ENCODE peak calls at places on chromosomes 12 and 14, in five cellular contexts. One of them, this sample, is unnamed.

GRCh38 chr12:84772281-84772680 is 140.3 kb downstream of the SLC6A15 start:
- DNase-seq in glutamatergic neuron: no peak
- DNase-seq in neural crest cell: no peak
- DNase-seq in cardiac fibroblast: no peak
- DNase-seq in lower leg skin: no peak
- DNase-seq in this sample: no peak

GRCh38 chr14:28983279-28983678 is 216.7 kb downstream of the FOXG1 start:
- DNase-seq in glutamatergic neuron: no peak
- DNase-seq in neural crest cell: no peak
- DNase-seq in cardiac fibroblast: no peak
- DNase-seq in lower leg skin: no peak
- DNase-seq in this sample: no peak

GRCh38 chr12:26512213-26512612 is 316.8 kb downstream of the SSPN start:
- DNase-seq in glutamatergic neuron: no peak
- DNase-seq in neural crest cell: no peak
- DNase-seq in cardiac fibroblast: no peak
- DNase-seq in lower leg skin: no peak
- DNase-seq in this sample: no peak

GRCh38 chr14:76426161-76426696 is 50.3 kb downstream of the ESRRB start:
- DNase-seq in glutamatergic neuron: no peak
- DNase-seq in neural crest cell: no peak
- DNase-seq in cardiac fibroblast: no peak
- DNase-seq in lower leg skin: no peak
- DNase-seq in this sample: no peak

GRCh38 chr12:92107621-92108131 is 38.0 kb downstream of the BTG1 start:
- DNase-seq in glutamatergic neuron: peak; percentile 22
- DNase-seq in neural crest cell: peak; percentile 10
- DNase-seq in cardiac fibroblast: no peak
- DNase-seq in lower leg skin: no peak
- DNase-seq in this sample: no peak

GRCh38 chr14:57834961-57835360 is 30.9 kb downstream of the SLC35F4 start:
- DNase-seq in glutamatergic neuron: no peak
- DNase-seq in neural crest cell: no peak
- DNase-seq in cardiac fibroblast: no peak
- DNase-seq in lower leg skin: no peak
- DNase-seq in this sample: no peak

GRCh38 chr12:121990692-121991603 is 30.7 kb upstream of the BCL7A start:
- DNase-seq in glutamatergic neuron: no peak
- DNase-seq in neural crest cell: no peak
- DNase-seq in cardiac fibroblast: peak; percentile 4
- DNase-seq in lower leg skin: no peak
- DNase-seq in this sample: no peak

GRCh38 chr14:59215353-59215752 is 26.9 kb downstream of the DAAM1 start:
- DNase-seq in glutamatergic neuron: no peak
- DNase-seq in neural crest cell: no peak
- DNase-seq in cardiac fibroblast: no peak
- DNase-seq in lower leg skin: peak; percentile 95
- DNase-seq in this sample: no peak

GRCh38 chr12:49094104-49094948 is at the start of gene DHH:
- DNase-seq in glutamatergic neuron: peak; percentile 46
- DNase-seq in neural crest cell: peak; percentile 30
- DNase-seq in cardiac fibroblast: no peak
- DNase-seq in lower leg skin: no peak
- DNase-seq in this sample: peak; percentile 46

GRCh38 chr12:52007158-52007921 is 594 bp downstream of the TAMALIN start:
- DNase-seq in glutamatergic neuron: no peak
- DNase-seq in neural crest cell: no peak
- DNase-seq in cardiac fibroblast: no peak
- DNase-seq in lower leg skin: peak; percentile 91
- DNase-seq in this sample: no peak

GRCh38 chr12:26090853-26091510 is 33.9 kb downstream of the BHLHE41 start:
- DNase-seq in glutamatergic neuron: no peak
- DNase-seq in neural crest cell: no peak
- DNase-seq in cardiac fibroblast: peak; percentile 41
- DNase-seq in lower leg skin: no peak
- DNase-seq in this sample: no peak

GRCh38 chr14:93941293-93941910 is 14.3 kb downstream of the FAM181A start:
- DNase-seq in glutamatergic neuron: peak; percentile 38
- DNase-seq in neural crest cell: no peak
- DNase-seq in cardiac fibroblast: peak; percentile 64
- DNase-seq in lower leg skin: no peak
- DNase-seq in this sample: no peak

GRCh38 chr12:64669270-64669842 is 59.1 kb downstream of the RASSF3 start:
- DNase-seq in glutamatergic neuron: peak; percentile 34
- DNase-seq in neural crest cell: no peak
- DNase-seq in cardiac fibroblast: no peak
- DNase-seq in lower leg skin: peak; percentile 83
- DNase-seq in this sample: peak; percentile 77

GRCh38 chr12:78928200-78929074 is 63.9 kb downstream of the SYT1 start:
- DNase-seq in glutamatergic neuron: no peak
- DNase-seq in neural crest cell: no peak
- DNase-seq in cardiac fibroblast: peak; percentile 76
- DNase-seq in lower leg skin: no peak
- DNase-seq in this sample: no peak

GRCh38 chr12:45192041-45192695 is 23.7 kb upstream of the ANO6 start:
- DNase-seq in glutamatergic neuron: no peak
- DNase-seq in neural crest cell: no peak
- DNase-seq in cardiac fibroblast: peak; percentile 36
- DNase-seq in lower leg skin: no peak
- DNase-seq in this sample: no peak

GRCh38 chr12:89383235-89384049 is 31.1 kb upstream of the DUSP6 start:
- DNase-seq in glutamatergic neuron: no peak
- DNase-seq in neural crest cell: no peak
- DNase-seq in cardiac fibroblast: no peak
- DNase-seq in lower leg skin: no peak
- DNase-seq in this sample: no peak

GRCh38 chr12:93565760-93566159 is 6.7 kb upstream of the SOCS2 start:
- DNase-seq in glutamatergic neuron: no peak
- DNase-seq in neural crest cell: no peak
- DNase-seq in cardiac fibroblast: no peak
- DNase-seq in lower leg skin: no peak
- DNase-seq in this sample: no peak

GRCh38 chr12:307406-307805 is 44.8 kb upstream of the SLC6A13 start:
- DNase-seq in glutamatergic neuron: no peak
- DNase-seq in neural crest cell: no peak
- DNase-seq in cardiac fibroblast: no peak
- DNase-seq in lower leg skin: no peak
- DNase-seq in this sample: no peak

GRCh38 chr14:91202234-91202974 is 42.1 kb downstream of the GPR68 start:
- DNase-seq in glutamatergic neuron: no peak
- DNase-seq in neural crest cell: no peak
- DNase-seq in cardiac fibroblast: peak; percentile 48
- DNase-seq in lower leg skin: no peak
- DNase-seq in this sample: peak; percentile 60

GRCh38 chr14:58280954-58281787 is 17.2 kb upstream of the ARID4A start:
- DNase-seq in glutamatergic neuron: no peak
- DNase-seq in neural crest cell: no peak
- DNase-seq in cardiac fibroblast: peak; percentile 96
- DNase-seq in lower leg skin: no peak
- DNase-seq in this sample: no peak

GRCh38 chr14:103099733-103100280 is 5.3 kb downstream of the EXOC3L4 start:
- DNase-seq in glutamatergic neuron: no peak
- DNase-seq in neural crest cell: no peak
- DNase-seq in cardiac fibroblast: no peak
- DNase-seq in lower leg skin: no peak
- DNase-seq in this sample: no peak

GRCh38 chr12:112705037-112705632 is 86.4 kb upstream of the RPH3A start:
- DNase-seq in glutamatergic neuron: no peak
- DNase-seq in neural crest cell: no peak
- DNase-seq in cardiac fibroblast: peak; percentile 4
- DNase-seq in lower leg skin: no peak
- DNase-seq in this sample: peak; percentile 16

GRCh38 chr12:109192358-109192757 is 76.0 kb downstream of the ACACB start:
- DNase-seq in glutamatergic neuron: no peak
- DNase-seq in neural crest cell: no peak
- DNase-seq in cardiac fibroblast: peak; percentile 60
- DNase-seq in lower leg skin: peak; percentile 29
- DNase-seq in this sample: no peak

GRCh38 chr14:74064883-74065282 is 19.4 kb downstream of the ALDH6A1 start:
- DNase-seq in glutamatergic neuron: no peak
- DNase-seq in neural crest cell: no peak
- DNase-seq in cardiac fibroblast: peak; percentile 44
- DNase-seq in lower leg skin: no peak
- DNase-seq in this sample: no peak

GRCh38 chr12:117622741-117623140 is 261.3 kb upstream of the NOS1 start:
- DNase-seq in glutamatergic neuron: no peak
- DNase-seq in neural crest cell: no peak
- DNase-seq in cardiac fibroblast: no peak
- DNase-seq in lower leg skin: no peak
- DNase-seq in this sample: no peak

GRCh38 chr14:92649934-92650545 is 98.4 kb downstream of the LGMN start:
- DNase-seq in glutamatergic neuron: no peak
- DNase-seq in neural crest cell: no peak
- DNase-seq in cardiac fibroblast: peak; percentile 91
- DNase-seq in lower leg skin: peak; percentile 91
- DNase-seq in this sample: no peak

GRCh38 chr12:4874671-4875070 is 35.0 kb upstream of the KCNA1 start:
- DNase-seq in glutamatergic neuron: no peak
- DNase-seq in neural crest cell: no peak
- DNase-seq in cardiac fibroblast: no peak
- DNase-seq in lower leg skin: no peak
- DNase-seq in this sample: no peak

GRCh38 chr12:104462931-104463339 is 6.2 kb downstream of the CHST11 start:
- DNase-seq in glutamatergic neuron: no peak
- DNase-seq in neural crest cell: no peak
- DNase-seq in cardiac fibroblast: no peak
- DNase-seq in lower leg skin: no peak
- DNase-seq in this sample: no peak

GRCh38 chr12:76544601-76545261 is 14.8 kb downstream of the OSBPL8 start:
- DNase-seq in glutamatergic neuron: no peak
- DNase-seq in neural crest cell: no peak
- DNase-seq in cardiac fibroblast: no peak
- DNase-seq in lower leg skin: no peak
- DNase-seq in this sample: no peak

GRCh38 chr12:109606261-109607028 is 32.9 kb downstream of the MVK start:
- DNase-seq in glutamatergic neuron: peak; percentile 74
- DNase-seq in neural crest cell: peak; percentile 42
- DNase-seq in cardiac fibroblast: no peak
- DNase-seq in lower leg skin: no peak
- DNase-seq in this sample: no peak

GRCh38 chr12:57149309-57149900 is 2.0 kb upstream of the LRP1-AS start:
- DNase-seq in glutamatergic neuron: no peak
- DNase-seq in neural crest cell: no peak
- DNase-seq in cardiac fibroblast: peak; percentile 90
- DNase-seq in lower leg skin: peak; percentile 94
- DNase-seq in this sample: no peak

GRCh38 chr14:63438065-63438757 is 105.0 kb downstream of the PPP2R5E start:
- DNase-seq in glutamatergic neuron: no peak
- DNase-seq in neural crest cell: no peak
- DNase-seq in cardiac fibroblast: peak; percentile 97
- DNase-seq in lower leg skin: peak; percentile 90
- DNase-seq in this sample: no peak

GRCh38 chr12:51323966-51324895 is at the start of gene BIN2:
- DNase-seq in glutamatergic neuron: no peak
- DNase-seq in neural crest cell: no peak
- DNase-seq in cardiac fibroblast: no peak
- DNase-seq in lower leg skin: peak; percentile 89
- DNase-seq in this sample: no peak

GRCh38 chr12:113040722-113041168 is 15.8 kb upstream of the DTX1 start:
- DNase-seq in glutamatergic neuron: no peak
- DNase-seq in neural crest cell: no peak
- DNase-seq in cardiac fibroblast: peak; percentile 98
- DNase-seq in lower leg skin: peak; percentile 93
- DNase-seq in this sample: no peak

GRCh38 chr14:91985008-91985407 is 37.5 kb upstream of the FBLN5 start:
- DNase-seq in glutamatergic neuron: no peak
- DNase-seq in neural crest cell: no peak
- DNase-seq in cardiac fibroblast: peak; percentile 62
- DNase-seq in lower leg skin: no peak
- DNase-seq in this sample: no peak

GRCh38 chr12:68222336-68222735 is 3.3 kb downstream of the IL26 start:
- DNase-seq in glutamatergic neuron: no peak
- DNase-seq in neural crest cell: no peak
- DNase-seq in cardiac fibroblast: peak; percentile 50
- DNase-seq in lower leg skin: no peak
- DNase-seq in this sample: peak; percentile 5

GRCh38 chr14:52422650-52423356 is 108.7 kb downstream of the PTGER2 start:
- DNase-seq in glutamatergic neuron: no peak
- DNase-seq in neural crest cell: no peak
- DNase-seq in cardiac fibroblast: peak; percentile 13
- DNase-seq in lower leg skin: no peak
- DNase-seq in this sample: no peak

GRCh38 chr14:52412426-52412825 is 98.3 kb downstream of the PTGER2 start:
- DNase-seq in glutamatergic neuron: no peak
- DNase-seq in neural crest cell: no peak
- DNase-seq in cardiac fibroblast: no peak
- DNase-seq in lower leg skin: no peak
- DNase-seq in this sample: no peak

GRCh38 chr14:52413729-52414453 is 99.8 kb downstream of the PTGER2 start:
- DNase-seq in glutamatergic neuron: no peak
- DNase-seq in neural crest cell: no peak
- DNase-seq in cardiac fibroblast: peak; percentile 76
- DNase-seq in lower leg skin: no peak
- DNase-seq in this sample: no peak

GRCh38 chr14:52417139-52417538 is 103.0 kb downstream of the PTGER2 start:
- DNase-seq in glutamatergic neuron: no peak
- DNase-seq in neural crest cell: no peak
- DNase-seq in cardiac fibroblast: no peak
- DNase-seq in lower leg skin: no peak
- DNase-seq in this sample: no peak
- TF ChIP-seq CTCF in glutamatergic neuron: no peak
- TF ChIP-seq CTCF in neural crest cell: no peak
- TF ChIP-seq CTCF in cardiac fibroblast: no peak
- TF ChIP-seq CTCF in lower leg skin: no peak
- TF ChIP-seq CTCF in this sample: no peak

GRCh38 chr12:23585782-23586163 is 363.7 kb downstream of the SOX5 start:
- DNase-seq in glutamatergic neuron: no peak
- DNase-seq in neural crest cell: no peak
- DNase-seq in cardiac fibroblast: no peak
- DNase-seq in lower leg skin: no peak
- DNase-seq in this sample: no peak
- TF ChIP-seq CTCF in glutamatergic neuron: no peak
- TF ChIP-seq CTCF in neural crest cell: no peak
- TF ChIP-seq CTCF in cardiac fibroblast: no peak
- TF ChIP-seq CTCF in lower leg skin: no peak
- TF ChIP-seq CTCF in this sample: no peak

GRCh38 chr12:94676011-94676709 is 25.8 kb upstream of the TMCC3 start:
- DNase-seq in glutamatergic neuron: no peak
- DNase-seq in neural crest cell: no peak
- DNase-seq in cardiac fibroblast: no peak
- DNase-seq in lower leg skin: no peak
- DNase-seq in this sample: no peak
- TF ChIP-seq CTCF in glutamatergic neuron: no peak
- TF ChIP-seq CTCF in neural crest cell: no peak
- TF ChIP-seq CTCF in cardiac fibroblast: no peak
- TF ChIP-seq CTCF in lower leg skin: no peak
- TF ChIP-seq CTCF in this sample: no peak

DNA sequence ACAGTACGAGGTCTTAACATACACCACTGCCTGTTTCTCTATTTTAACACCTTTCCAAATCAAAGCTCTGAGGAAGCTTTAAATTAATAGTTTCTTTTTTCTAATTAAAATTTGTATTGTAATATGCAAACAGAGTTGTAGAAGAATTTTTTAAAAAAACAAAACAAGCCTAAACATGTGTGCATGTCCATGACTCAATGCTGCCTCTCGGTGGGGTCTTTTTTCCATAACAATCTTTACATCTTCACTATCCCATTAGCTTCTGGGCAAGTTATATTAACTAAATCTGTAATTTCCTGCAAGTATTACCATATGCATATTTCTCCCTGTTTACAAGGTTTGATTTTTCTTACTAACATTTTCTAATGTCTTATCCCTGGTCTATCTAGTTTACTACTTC is 143.9 kb upstream of the NAV3 start:
- DNase-seq in glutamatergic neuron: no peak
- DNase-seq in neural crest cell: no peak
- DNase-seq in cardiac fibroblast: peak; percentile 15
- DNase-seq in lower leg skin: no peak
- DNase-seq in this sample: no peak
- TF ChIP-seq CTCF in glutamatergic neuron: no peak
- TF ChIP-seq CTCF in neural crest cell: peak; percentile 49
- TF ChIP-seq CTCF in cardiac fibroblast: no peak
- TF ChIP-seq CTCF in lower leg skin: no peak
- TF ChIP-seq CTCF in this sample: no peak

This sample was measured in endothelial cell.